ENCODE peak calls at places on chromosomes 5 and 9, in seven cellular contexts. M, R, G, W, N, O and V are unnamed samples.

GRCh38 chr9:127634021-127634420 is 21.9 kb downstream of the STXBP1 start:
- DNase-seq in M (no peak), R (no peak), G (no peak), W (no peak), N (no peak), O (no peak), V (no peak)

GRCh38 chr9:114583371-114583770 is 4.2 kb upstream of the ATP6V1G1 start:
- DNase-seq in M (no peak), R (peak), G (no peak), W (no peak), N (no peak), O (no peak), V (no peak)

GRCh38 chr9:91197232-91198181 is 164.2 kb downstream of the AUH start:
- DNase-seq in M (peak), R (peak), G (no peak), W (peak), N (peak), O (peak), V (peak)

GRCh38 chr9:91144782-91145181 is 216.9 kb downstream of the AUH start:
- DNase-seq in M (peak), R (no peak), G (no peak), W (peak), N (no peak), O (no peak), V (no peak)

GRCh38 chr5:57338068-57338848 is 144.4 kb downstream of the ACTBL2 start:
- DNase-seq in M (no peak), R (peak), G (no peak), W (peak), N (no peak), O (peak), V (no peak)

GRCh38 chr5:175501759-175502158 is 23.4 kb downstream of the SFXN1 start:
- DNase-seq in M (no peak), R (no peak), G (no peak), W (no peak), N (no peak), O (no peak), V (no peak)

GRCh38 chr9:16202221-16202620 is 649.4 kb downstream of the CCDC171 start:
- DNase-seq in M (no peak), R (no peak), G (no peak), W (no peak), N (no peak), O (no peak), V (no peak)

GRCh38 chr5:81450940-81451339 is 57.0 kb upstream of the ACOT12 start:
- DNase-seq in M (peak), R (peak), G (no peak), W (peak), N (peak), O (no peak), V (no peak)

GRCh38 chr9:7147136-7148090 is 389.6 kb downstream of the KDM4C start:
- DNase-seq in M (no peak), R (no peak), G (no peak), W (no peak), N (no peak), O (no peak), V (no peak)

GRCh38 chr9:123562844-123563346 is 206.9 kb downstream of the CRB2 start:
- DNase-seq in M (peak), R (no peak), G (peak), W (peak), N (peak), O (peak), V (peak)

GRCh38 chr5:97528941-97529340 is 345.9 kb upstream of the RIOK2 start:
- DNase-seq in M (no peak), R (no peak), G (peak), W (peak), N (no peak), O (no peak), V (no peak)

GRCh38 chr9:127004946-127005769 is 90.6 kb downstream of the RALGPS1 start:
- DNase-seq in M (no peak), R (no peak), G (no peak), W (peak), N (no peak), O (no peak), V (peak)